ENCODE peak calls at places on chromosomes 16 and 17, in eight cellular contexts. O is colonic mucosa, F is cardiac fibroblast, Y is AG09319, U is GM06990, L is brain microvascular endothelial cell, D is A549, A is thyroid gland. K is an unnamed sample.

GRCh38 chr17:81049973-81050551 is 15.1 kb downstream of the BAIAP2 start:
- DNase-seq in A (no peak), O (peak; percentile 52), L (peak; percentile 18), D (no peak), Y (no peak), U (peak; percentile 32), F (no peak), K (no peak)

GRCh38 chr17:17303847-17304490 is 796 bp downstream of the NT5M start:
- DNase-seq in O (no peak), L (no peak), Y (no peak), A (no peak), U (no peak), F (no peak), D (no peak), K (no peak)

GRCh38 chr17:39618252-39618913 is 8.4 kb upstream of the PPP1R1B start:
- DNase-seq in U (no peak), L (no peak), F (no peak), Y (no peak), D (peak; percentile 65), O (peak; percentile 54), A (peak; percentile 31), K (no peak)

GRCh38 chr17:71496552-71496951 is 624.3 kb upstream of the SOX9 start:
- DNase-seq in U (no peak), A (no peak), L (no peak), F (no peak), Y (no peak), O (no peak), D (no peak), K (no peak)

GRCh38 chr17:73420897-73421296 is 109.1 kb upstream of the CDC42EP4 start:
- DNase-seq in Y (no peak), A (no peak), O (no peak), D (peak; percentile 86), F (no peak), U (no peak), L (peak; percentile 40), K (no peak)

GRCh38 chr17:9512323-9513168 is 63.1 kb downstream of the STX8 start:
- DNase-seq in Y (no peak), U (no peak), A (no peak), D (no peak), L (peak; percentile 79), F (peak; percentile 42), O (no peak), K (no peak)

GRCh38 chr17:16283705-16284104 is 66.7 kb downstream of the PIGL start:
- DNase-seq in F (peak; percentile 71), Y (no peak), U (no peak), D (no peak), A (no peak), O (no peak), L (peak; percentile 77), K (no peak)

GRCh38 chr17:73343168-73343634 is 31.4 kb upstream of the CDC42EP4 start:
- DNase-seq in A (peak; percentile 56), O (no peak), U (no peak), Y (peak; percentile 82), F (peak; percentile 89), D (no peak), L (peak; percentile 77), K (peak; percentile 84)

GRCh38 chr16:16116841-16117240 is 106.5 kb downstream of the ABCC6 start:
- DNase-seq in Y (no peak), O (no peak), D (no peak), L (no peak), U (no peak), A (no peak), F (no peak), K (no peak)

GRCh38 chr16:10678655-10679054 is 16.1 kb downstream of the TEKT5 start:
- DNase-seq in A (no peak), D (no peak), Y (no peak), O (no peak), U (no peak), L (no peak), F (no peak), K (no peak)

GRCh38 chr16:46715769-46716305 is 26.4 kb downstream of the ORC6 start:
- DNase-seq in D (no peak), A (no peak), Y (no peak), U (no peak), F (peak; percentile 5), O (no peak), L (no peak), K (no peak)

GRCh38 chr17:50129946-50130777 is at the start of gene SAMD14:
- DNase-seq in L (no peak), D (peak; percentile 74), A (no peak), F (no peak), U (peak; percentile 50), O (no peak), Y (no peak), K (no peak)

GRCh38 chr17:36936455-36936934 is 780 bp upstream of the LHX1 start:
- DNase-seq in L (no peak), U (no peak), O (no peak), A (no peak), D (no peak), Y (no peak), F (no peak), K (peak; percentile 75)

GRCh38 chr17:57781386-57782050 is 36.4 kb upstream of the CCDC182 start:
- DNase-seq in A (no peak), Y (no peak), U (no peak), F (no peak), O (no peak), L (no peak), D (no peak), K (no peak)

GRCh38 chr16:57867000-57867561 is 64.8 kb upstream of the KIFC3 start:
- DNase-seq in L (no peak), Y (no peak), A (no peak), O (no peak), F (no peak), U (no peak), D (no peak), K (no peak)

GRCh38 chr16:85395207-85395912 is 217.8 kb upstream of the GSE1 start:
- DNase-seq in U (no peak), O (peak; percentile 66), L (peak; percentile 95), D (peak; percentile 86), F (peak; percentile 98), A (peak; percentile 83), Y (peak; percentile 88), K (no peak)

GRCh38 chr16:1012135-1012534 is 30.6 kb downstream of the SOX8 start:
- DNase-seq in F (no peak), O (no peak), Y (no peak), U (no peak), D (no peak), L (no peak), A (no peak), K (no peak)

GRCh38 chr17:9240659-9241370 is 219.5 kb downstream of the NTN1 start:
- DNase-seq in O (peak; percentile 84), U (no peak), D (no peak), L (peak; percentile 24), Y (peak; percentile 29), A (peak; percentile 56), F (peak; percentile 67), K (no peak)

GRCh38 chr17:31585280-31585630 is 193.8 kb downstream of the RAB11FIP4 start:
- DNase-seq in L (no peak), F (no peak), Y (no peak), A (no peak), U (no peak), O (no peak), D (no peak), K (no peak)

GRCh38 chr17:56026894-56027293 is 126.4 kb upstream of the ANKFN1 start:
- DNase-seq in F (no peak), U (no peak), L (no peak), A (no peak), O (no peak), D (no peak), Y (no peak), K (no peak)

GRCh38 chr17:64378890-64379354 is 11.7 kb downstream of the PECAM1 start:
- DNase-seq in A (no peak), O (no peak), F (peak; percentile 33), L (no peak), Y (no peak), D (no peak), U (peak; percentile 51), K (no peak)

GRCh38 chr17:80858301-80859003 is 133.2 kb upstream of the CHMP6 start:
- DNase-seq in D (no peak), A (no peak), U (no peak), O (no peak), L (no peak), Y (no peak), F (no peak), K (no peak)

GRCh38 chr17:70313450-70313849 is 144.1 kb downstream of the KCNJ2 start:
- DNase-seq in U (peak; percentile 18), F (no peak), L (no peak), O (no peak), Y (no peak), D (no peak), A (no peak), K (no peak)

GRCh38 chr16:30371248-30371816 is 1.0 kb upstream of the TBC1D10B start:
- DNase-seq in L (no peak), F (no peak), A (no peak), U (no peak), O (no peak), Y (no peak), D (no peak), K (no peak)
- TF ChIP-seq CTCF in L (no peak), F (no peak), A (no peak), U (peak; percentile 0), O (no peak), Y (no peak), D (no peak), K (peak; percentile 2)

GRCh38 chr16:30953511-30954124 is 3.9 kb upstream of the SETD1A start:
- DNase-seq in U (peak; percentile 59), L (peak; percentile 67), O (peak; percentile 70), A (peak; percentile 48), F (peak; percentile 82), D (peak; percentile 49), Y (no peak), K (peak; percentile 83)
- TF ChIP-seq CTCF in U (peak; percentile 77), L (peak; percentile 90), O (peak; percentile 61), A (peak; percentile 8), F (peak; percentile 84), D (peak; percentile 77), Y (peak; percentile 74), K (peak; percentile 89)

GRCh38 chr16:11967195-11967911 is 2.3 kb downstream of the TNFRSF17 start:
- DNase-seq in A (no peak), Y (no peak), L (no peak), F (no peak), O (no peak), D (no peak), U (no peak), K (no peak)

GRCh38 chr16:11968577-11968976 is 3.6 kb downstream of the TNFRSF17 start:
- DNase-seq in Y (no peak), U (no peak), D (no peak), F (no peak), A (no peak), O (no peak), L (no peak), K (no peak)

GRCh38 chr16:11973065-11973464 is 3.5 kb upstream of the SNX29 start:
- DNase-seq in L (no peak), F (no peak), Y (no peak), D (no peak), O (no peak), A (peak; percentile 80), U (no peak), K (no peak)

GRCh38 chr16:11976850-11977205 is 294 bp downstream of the SNX29 start:
- DNase-seq in F (no peak), O (no peak), U (peak; percentile 24), D (no peak), Y (no peak), L (no peak), A (no peak), K (no peak)

GRCh38 chr16:11972128-11972527 is 4.4 kb upstream of the SNX29 start:
- DNase-seq in A (no peak), O (peak; percentile 22), U (no peak), D (no peak), Y (no peak), L (no peak), F (no peak), K (no peak)
- TF ChIP-seq CTCF in A (no peak), O (peak; percentile 21), U (no peak), D (peak; percentile 31), Y (no peak), L (peak; percentile 49), F (no peak), K (peak; percentile 14)

GRCh38 chr17:79840204-79840988 is 1.2 kb upstream of the CBX4 start:
- DNase-seq in O (peak; percentile 60), L (no peak), D (no peak), F (peak; percentile 65), A (peak; percentile 69), U (no peak), Y (no peak), K (no peak)
- TF ChIP-seq CTCF in O (no peak), L (peak; percentile 18), D (peak; percentile 12), F (no peak), A (no peak), U (no peak), Y (no peak), K (peak; percentile 48)

K was measured in type B pancreatic cell.